ENCODE peak calls at places on chromosomes 7 and 10, in five cellular contexts. P is GM23248, L is MM.1S, V is uterus, M is mesendoderm. Y is an unnamed sample.

GRCh38 chr7:151099486-151100211 is 13.4 kb downstream of the AGAP3 start:
- DNase-seq in P (no peak), L (no peak), V (no peak), M (no peak), Y (no peak)

GRCh38 chr7:101121996-101122932 is 4.6 kb upstream of the SERPINE1 start:
- DNase-seq in P (peak; percentile 98), L (no peak), V (peak; percentile 87), M (peak; percentile 96), Y (no peak)

GRCh38 chr10:132687893-132688579 is 97.9 kb downstream of the NKX6-2 start:
- DNase-seq in P (no peak), L (no peak), V (no peak), M (peak; percentile 9), Y (no peak)

GRCh38 chr7:70051726-70052125 is 453.5 kb downstream of the AUTS2 start:
- DNase-seq in P (no peak), L (no peak), V (no peak), M (no peak), Y (no peak)

GRCh38 chr10:22607261-22607660 is 107.1 kb downstream of the PIP4K2A start:
- DNase-seq in P (no peak), L (no peak), V (no peak), M (no peak), Y (no peak)

GRCh38 chr10:79127151-79127961 is 58.6 kb downstream of the ZMIZ1 start:
- DNase-seq in P (peak; percentile 92), L (no peak), V (peak; percentile 70), M (peak; percentile 91), Y (peak; percentile 96)

GRCh38 chr7:87435546-87435945 is 39.9 kb downstream of the ABCB4 start:
- DNase-seq in P (peak; percentile 30), L (no peak), V (no peak), M (no peak), Y (no peak)

GRCh38 chr10:78712147-78712546 is 356.6 kb upstream of the ZMIZ1 start:
- DNase-seq in P (no peak), L (no peak), V (peak; percentile 30), M (peak; percentile 46), Y (no peak)

GRCh38 chr10:5951167-5951711 is 26.1 kb downstream of the IL15RA start:
- DNase-seq in P (peak; percentile 53), L (no peak), V (peak; percentile 63), M (no peak), Y (peak; percentile 70)

GRCh38 chr7:80781561-80781979 is 137.3 kb downstream of the SEMA3C start:
- DNase-seq in P (peak; percentile 81), L (no peak), V (peak; percentile 33), M (peak; percentile 80), Y (no peak)

GRCh38 chr7:74604326-74605020 is 53.0 kb upstream of the GTF2I start:
- DNase-seq in P (peak; percentile 69), L (no peak), V (no peak), M (no peak), Y (peak; percentile 74)

GRCh38 chr7:2760098-2760889 is 72.3 kb downstream of the AMZ1 start:
- DNase-seq in P (peak; percentile 76), L (no peak), V (peak; percentile 62), M (peak; percentile 91), Y (no peak)

GRCh38 chr7:77679608-77680007 is 16.7 kb upstream of the RSBN1L start:
- DNase-seq in P (no peak), L (no peak), V (no peak), M (no peak), Y (no peak)

GRCh38 chr7:98168181-98168903 is 42.9 kb upstream of the BHLHA15 start:
- DNase-seq in P (peak; percentile 46), L (peak; percentile 59), V (peak; percentile 39), M (peak; percentile 84), Y (peak; percentile 74)

GRCh38 chr10:85908462-85908861 is 458.1 kb downstream of the GRID1 start:
- DNase-seq in P (no peak), L (no peak), V (no peak), M (no peak), Y (no peak)

GRCh38 chr10:93818086-93818485 is 60.4 kb downstream of the LGI1 start:
- DNase-seq in P (no peak), L (no peak), V (no peak), M (no peak), Y (no peak)

GRCh38 chr7:92840309-92840708 is 3.9 kb upstream of the CDK6 start:
- DNase-seq in P (no peak), L (no peak), V (no peak), M (peak; percentile 33), Y (no peak)

GRCh38 chr7:148303295-148304013 is 287.1 kb upstream of the C7orf33 start:
- DNase-seq in P (peak; percentile 82), L (peak; percentile 40), V (peak; percentile 73), M (peak; percentile 65), Y (no peak)

GRCh38 chr10:26199841-26200240 is 16.7 kb upstream of the GAD2 start:
- DNase-seq in P (no peak), L (no peak), V (no peak), M (peak; percentile 78), Y (no peak)

GRCh38 chr7:25656581-25657026 is 428.3 kb upstream of the NPVF start:
- DNase-seq in P (peak; percentile 3), L (no peak), V (no peak), M (no peak), Y (no peak)

GRCh38 chr7:479115-479947 is 40.3 kb downstream of the PDGFA start:
- DNase-seq in P (no peak), L (no peak), V (no peak), M (no peak), Y (peak; percentile 35)

GRCh38 chr10:127536972-127537760 is 11.9 kb upstream of the NPS start:
- DNase-seq in P (no peak), L (no peak), V (no peak), M (no peak), Y (no peak)

GRCh38 chr7:28536259-28536658 is 123.9 kb downstream of the CREB5 start:
- DNase-seq in P (peak; percentile 33), L (no peak), V (peak; percentile 58), M (peak; percentile 91), Y (no peak)

GRCh38 chr10:110600487-110601101 is 33.1 kb downstream of the SMC3 start:
- DNase-seq in P (peak; percentile 71), L (peak; percentile 79), V (no peak), M (peak; percentile 88), Y (no peak)

GRCh38 chr7:157138424-157139141 is at the start of gene UBE3C:
- DNase-seq in P (peak; percentile 97), L (peak; percentile 97), V (peak; percentile 92), M (peak; percentile 96), Y (peak; percentile 88)

GRCh38 chr7:123070702-123071286 is 75.3 kb upstream of the TAS2R16 start:
- DNase-seq in P (peak; percentile 10), L (peak; percentile 73), V (no peak), M (peak; percentile 60), Y (no peak)

GRCh38 chr10:22228943-22229755 is 11.3 kb upstream of the EBLN1 start:
- DNase-seq in P (peak; percentile 94), L (peak; percentile 82), V (peak; percentile 92), M (peak; percentile 97), Y (peak; percentile 85)

GRCh38 chr10:17787087-17787942 is 21.8 kb upstream of the MRC1 start:
- DNase-seq in P (peak; percentile 97), L (no peak), V (no peak), M (peak; percentile 97), Y (no peak)

GRCh38 chr10:86413046-86413728 is 46.6 kb upstream of the GRID1 start:
- DNase-seq in P (peak; percentile 45), L (peak; percentile 87), V (no peak), M (no peak), Y (no peak)

GRCh38 chr7:151019130-151019447 is 5.2 kb downstream of the ATG9B start:
- DNase-seq in P (no peak), L (no peak), V (no peak), M (no peak), Y (no peak)

GRCh38 chr7:22348379-22348778 is 8.6 kb downstream of the RAPGEF5 start:
- DNase-seq in P (peak; percentile 36), L (no peak), V (no peak), M (no peak), Y (peak; percentile 17)

GRCh38 chr10:15571570-15571969 is 148.2 kb downstream of the ITGA8 start:
- DNase-seq in P (peak; percentile 21), L (no peak), V (peak; percentile 22), M (no peak), Y (no peak)

GRCh38 chr7:99267530-99268360 is 4.9 kb upstream of the MYH16 start:
- DNase-seq in P (peak; percentile 97), L (no peak), V (no peak), M (no peak), Y (no peak)

GRCh38 chr7:131563918-131564317 is 7.5 kb upstream of the PODXL start:
- DNase-seq in P (no peak), L (no peak), V (no peak), M (no peak), Y (no peak)

GRCh38 chr7:97094531-97094930 is 23.0 kb upstream of the SDHAF3 start:
- DNase-seq in P (no peak), L (no peak), V (no peak), M (no peak), Y (no peak)

GRCh38 chr10:76242956-76243355 is 811.5 kb downstream of the LRMDA start:
- DNase-seq in P (no peak), L (no peak), V (no peak), M (no peak), Y (no peak)

GRCh38 chr7:96400001-96400400 is 78.1 kb upstream of the SLC25A13 start:
- DNase-seq in P (no peak), L (no peak), V (no peak), M (no peak), Y (no peak)

GRCh38 chr10:22570733-22571430 is 143.5 kb downstream of the PIP4K2A start:
- DNase-seq in P (no peak), L (no peak), V (no peak), M (no peak), Y (no peak)

GRCh38 chr10:3811331-3811870 is 26.4 kb upstream of the KLF6 start:
- DNase-seq in P (peak; percentile 73), L (peak; percentile 74), V (no peak), M (no peak), Y (peak; percentile 58)
- H3K4me1 ChIP-seq in P (peaks cover 57% of the 10 kb centered on the region), L (peaks cover 35% of the 10 kb centered on the region), V (no peaks in the 10 kb centered on the region), M (peaks cover 15% of the 10 kb centered on the region), Y (peaks cover 42% of the 10 kb centered on the region)

DNA sequence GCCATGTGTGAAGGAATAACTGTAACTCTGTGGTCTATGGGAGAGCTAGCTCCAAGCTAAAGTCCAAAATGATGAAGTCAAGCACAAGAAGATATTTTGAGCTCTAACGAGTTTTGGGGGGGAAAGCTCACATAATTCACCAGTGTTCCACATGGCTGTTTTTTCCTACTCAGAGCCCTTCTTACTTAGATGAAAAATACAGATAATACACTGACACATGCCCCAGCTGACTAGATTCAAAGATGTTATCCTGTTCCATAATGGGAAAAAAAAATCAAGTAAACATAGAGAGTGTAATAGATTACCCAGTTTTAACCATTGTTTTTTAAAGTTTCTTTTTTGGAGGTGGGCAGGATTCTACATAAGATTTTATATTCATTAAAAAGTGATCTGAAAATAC is 86.6 kb downstream of the PRLHR start:
- DNase-seq in P (no peak), L (no peak), V (no peak), M (no peak), Y (no peak)
- H3K4me1 ChIP-seq in P (peaks cover 16% of the 10 kb centered on the region), L (no peaks in the 10 kb centered on the region), V (no peaks in the 10 kb centered on the region), M (no peaks in the 10 kb centered on the region), Y (no peaks in the 10 kb centered on the region)

GRCh38 chr10:95392711-95393164 is 101.9 kb upstream of the PDLIM1 start:
- DNase-seq in P (no peak), L (peak; percentile 45), V (no peak), M (no peak), Y (no peak)
- H3K4me1 ChIP-seq in P (no peaks in the 10 kb centered on the region), L (peaks cover 13% of the 10 kb centered on the region), V (no peaks in the 10 kb centered on the region), M (no peaks in the 10 kb centered on the region), Y (peaks cover 17% of the 10 kb centered on the region)

GRCh38 chr10:4945706-4946348 is 17.4 kb upstream of the AKR1C1 start:
- DNase-seq in P (peak; percentile 3), L (no peak), V (no peak), M (no peak), Y (no peak)
- H3K4me1 ChIP-seq in P (peaks cover 64% of the 10 kb centered on the region), L (no peaks in the 10 kb centered on the region), V (no peaks in the 10 kb centered on the region), M (no peaks in the 10 kb centered on the region), Y (peaks cover 29% of the 10 kb centered on the region)